ENCODE peak calls at places on chromosome 1, in seven cellular contexts. E, S, X, F, Y, V and J are unnamed samples. For H3K4me1, the result is how much of the 10 kb centered on the place peaks cover.

GRCh38 chr1:237152506-237153335 is 110.7 kb downstream of the RYR2 start:
- DNase-seq in E (no peak), S (no peak), X (no peak), F (no peak), Y (no peak), V (no peak), J (no peak)

GRCh38 chr1:175262646-175263045 is 70.1 kb upstream of the KIAA0040 start:
- DNase-seq in E (no peak), S (no peak), X (no peak), F (no peak), Y (no peak), V (no peak), J (no peak)

GRCh38 chr1:107877092-107877491 is 87.9 kb downstream of the VAV3 start:
- DNase-seq in E (no peak), S (no peak), X (no peak), F (no peak), Y (no peak), V (no peak), J (no peak)

GRCh38 chr1:40708750-40709099 is 17.2 kb downstream of the NFYC start:
- DNase-seq in E (no peak), S (no peak), X (no peak), F (peak), Y (no peak), V (no peak), J (no peak)

GRCh38 chr1:93925206-93925605 is 16.0 kb upstream of the GCLM start:
- DNase-seq in E (no peak), S (no peak), X (no peak), F (no peak), Y (no peak), V (no peak), J (no peak)

GRCh38 chr1:159239551-159240220 is 35.0 kb downstream of the ACKR1 start:
- DNase-seq in E (peak), S (no peak), X (no peak), F (no peak), Y (no peak), V (no peak), J (no peak)

GRCh38 chr1:150498342-150498741 is 9.6 kb upstream of the ECM1 start:
- DNase-seq in E (no peak), S (peak), X (no peak), F (no peak), Y (no peak), V (no peak), J (no peak)

GRCh38 chr1:109341944-109342925 is 35.4 kb upstream of the MYBPHL start:
- DNase-seq in E (peak), S (no peak), X (no peak), F (no peak), Y (no peak), V (no peak), J (no peak)

GRCh38 chr1:23664837-23665795 is 26.5 kb upstream of the RPL11 start:
- DNase-seq in E (peak), S (no peak), X (no peak), F (peak), Y (no peak), V (no peak), J (no peak)

GRCh38 chr1:93827128-93827527 is 51.9 kb downstream of the DNTTIP2 start:
- DNase-seq in E (no peak), S (no peak), X (no peak), F (no peak), Y (no peak), V (no peak), J (no peak)

GRCh38 chr1:78047631-78048030 is 1.9 kb downstream of the GIPC2 start:
- DNase-seq in E (peak), S (no peak), X (no peak), F (no peak), Y (no peak), V (no peak), J (no peak)

GRCh38 chr1:152954436-152954835 is 7.4 kb downstream of the SPRR5 start:
- DNase-seq in E (no peak), S (no peak), X (no peak), F (no peak), Y (no peak), V (no peak), J (no peak)

GRCh38 chr1:201898240-201898894 is 9.7 kb downstream of the SHISA4 start:
- DNase-seq in E (no peak), S (no peak), X (no peak), F (no peak), Y (no peak), V (peak), J (no peak)

GRCh38 chr1:239270509-239270908 is 115.9 kb upstream of the CHRM3 start:
- DNase-seq in E (no peak), S (no peak), X (no peak), F (no peak), Y (no peak), V (no peak), J (no peak)

GRCh38 chr1:183896466-183897026 is 91.6 kb downstream of the RGL1 start:
- DNase-seq in E (no peak), S (no peak), X (no peak), F (no peak), Y (no peak), V (no peak), J (no peak)

GRCh38 chr1:67880056-67880601 is 46.9 kb upstream of the GNG12 start:
- DNase-seq in E (peak), S (no peak), X (no peak), F (no peak), Y (no peak), V (no peak), J (no peak)

GRCh38 chr1:1421147-1421906 is at the start of gene ANKRD65:
- DNase-seq in E (no peak), S (peak), X (no peak), F (no peak), Y (no peak), V (peak), J (no peak)

GRCh38 chr1:111161843-111162242 is 21.8 kb downstream of the CEPT1 start:
- DNase-seq in E (no peak), S (no peak), X (no peak), F (no peak), Y (no peak), V (no peak), J (no peak)

GRCh38 chr1:30887485-30888315 is 20.9 kb downstream of the SDC3 start:
- DNase-seq in E (no peak), S (no peak), X (no peak), F (no peak), Y (no peak), V (no peak), J (no peak)

GRCh38 chr1:4489486-4489885 is 164.9 kb upstream of the AJAP1 start:
- DNase-seq in E (no peak), S (no peak), X (no peak), F (no peak), Y (no peak), V (no peak), J (no peak)

GRCh38 chr1:1434812-1435093 is 737 bp upstream of the VWA1 start:
- DNase-seq in E (no peak), S (no peak), X (peak), F (no peak), Y (no peak), V (no peak), J (no peak)

GRCh38 chr1:179575497-179576314 is at the start of gene NPHS2:
- DNase-seq in E (no peak), S (no peak), X (no peak), F (peak), Y (no peak), V (no peak), J (no peak)

GRCh38 chr1:247647864-247648263 is 31.7 kb downstream of the OR13G1 start:
- DNase-seq in E (no peak), S (no peak), X (no peak), F (no peak), Y (no peak), V (no peak), J (no peak)

GRCh38 chr1:147072371-147073061 is 99.8 kb downstream of the PRKAB2 start:
- DNase-seq in E (no peak), S (no peak), X (no peak), F (peak), Y (no peak), V (peak), J (no peak)

GRCh38 chr1:12810691-12811408 is 19.7 kb downstream of the PRAMEF1 start:
- DNase-seq in E (no peak), S (no peak), X (no peak), F (no peak), Y (no peak), V (no peak), J (no peak)

GRCh38 chr1:154726903-154727302 is 118.9 kb upstream of the ADAR start:
- DNase-seq in E (no peak), S (no peak), X (no peak), F (no peak), Y (no peak), V (no peak), J (no peak)

GRCh38 chr1:93556291-93556690 is 108.4 kb downstream of the FNBP1L start:
- DNase-seq in E (no peak), S (no peak), X (no peak), F (no peak), Y (no peak), V (no peak), J (no peak)

GRCh38 chr1:80349218-80349617 is 1342.7 kb upstream of the ADGRL4 start:
- DNase-seq in E (no peak), S (no peak), X (no peak), F (no peak), Y (no peak), V (no peak), J (no peak)

GRCh38 chr1:1185101-1185765 is 11.6 kb downstream of the TTLL10 start:
- DNase-seq in E (no peak), S (peak), X (no peak), F (no peak), Y (no peak), V (peak), J (no peak)

GRCh38 chr1:92065042-92065441 is 10.2 kb downstream of the SETSIP start:
- DNase-seq in E (no peak), S (no peak), X (no peak), F (no peak), Y (no peak), V (no peak), J (no peak)

GRCh38 chr1:47438321-47439150 is 692 bp downstream of the FOXD2 start:
- DNase-seq in E (no peak), S (peak), X (peak), F (no peak), Y (no peak), V (no peak), J (peak)

GRCh38 chr1:42942444-42942843 is 16.2 kb downstream of the SLC2A1 start:
- DNase-seq in E (no peak), S (no peak), X (no peak), F (no peak), Y (no peak), V (no peak), J (no peak)

GRCh38 chr1:225941220-225941948 is at the start of gene LEFTY2:
- DNase-seq in E (no peak), S (no peak), X (no peak), F (peak), Y (no peak), V (peak), J (no peak)

GRCh38 chr1:199759268-199759724 is 268.2 kb upstream of the NR5A2 start:
- DNase-seq in E (peak), S (no peak), X (no peak), F (no peak), Y (no peak), V (no peak), J (no peak)

GRCh38 chr1:44831516-44831915 is 11.5 kb downstream of the PTCH2 start:
- DNase-seq in E (no peak), S (no peak), X (no peak), F (no peak), Y (no peak), V (no peak), J (no peak)

GRCh38 chr1:83692524-83693336 is 306.2 kb downstream of the TTLL7 start:
- DNase-seq in E (peak), S (no peak), X (no peak), F (peak), Y (no peak), V (no peak), J (no peak)
- H3K4me3 ChIP-seq in E (peak), S (peak), X (peak), F (peak), Y (peak), V (peak), J (peak)

GRCh38 chr1:156245451-156246232 is 2.2 kb downstream of the PAQR6 start:
- DNase-seq in E (peak), S (peak), X (no peak), F (no peak), Y (no peak), V (no peak), J (peak)
- H3K4me1 ChIP-seq in E (under half), S (under half), X (under half), F (under half), Y (under half), V (under half), J (under half)

GRCh38 chr1:8410791-8411190 is 92.9 kb downstream of the SLC45A1 start:
- DNase-seq in E (no peak), S (no peak), X (no peak), F (no peak), Y (no peak), V (no peak), J (no peak)
- H3K4me3 ChIP-seq in E (no peak), S (no peak), X (no peak), F (no peak), Y (no peak), V (no peak), J (no peak)

DNA sequence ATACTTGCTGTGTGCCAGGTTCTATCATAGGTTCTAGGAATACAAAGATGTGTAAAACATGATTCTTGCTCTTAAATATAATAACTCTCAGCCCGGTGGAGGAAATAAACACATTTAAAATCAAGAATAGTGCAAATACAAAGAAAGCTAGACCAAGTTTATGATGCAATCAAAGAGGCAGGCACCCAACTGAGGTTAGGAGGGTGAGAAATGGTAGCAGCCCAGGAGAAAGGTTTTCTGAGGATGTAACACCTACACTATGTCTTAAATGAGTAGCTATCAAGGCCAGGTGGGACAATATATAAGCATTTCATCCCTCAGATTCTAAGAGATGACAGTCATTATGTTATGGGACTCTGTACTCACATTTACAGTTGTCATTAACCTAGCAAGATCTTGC is 9.7 kb upstream of the PIGC start:
- DNase-seq in E (no peak), S (no peak), X (no peak), F (no peak), Y (no peak), V (no peak), J (no peak)
- H3K4me1 ChIP-seq in E (under half), S (under half), X (under half), F (under half), Y (under half), V (under half), J (under half)

GRCh38 chr1:59151387-59151761 is 145.5 kb upstream of the FGGY start:
- DNase-seq in E (no peak), S (no peak), X (no peak), F (no peak), Y (no peak), V (no peak), J (no peak)

GRCh38 chr1:59154406-59154805 is 142.5 kb upstream of the FGGY start:
- DNase-seq in E (no peak), S (no peak), X (no peak), F (no peak), Y (no peak), V (no peak), J (no peak)

GRCh38 chr1:59149435-59149834 is 147.5 kb upstream of the FGGY start:
- DNase-seq in E (no peak), S (no peak), X (no peak), F (no peak), Y (no peak), V (no peak), J (no peak)

GRCh38 chr1:59151860-59152259 is 145.0 kb upstream of the FGGY start:
- DNase-seq in E (no peak), S (no peak), X (no peak), F (no peak), Y (no peak), V (no peak), J (no peak)

DNA sequence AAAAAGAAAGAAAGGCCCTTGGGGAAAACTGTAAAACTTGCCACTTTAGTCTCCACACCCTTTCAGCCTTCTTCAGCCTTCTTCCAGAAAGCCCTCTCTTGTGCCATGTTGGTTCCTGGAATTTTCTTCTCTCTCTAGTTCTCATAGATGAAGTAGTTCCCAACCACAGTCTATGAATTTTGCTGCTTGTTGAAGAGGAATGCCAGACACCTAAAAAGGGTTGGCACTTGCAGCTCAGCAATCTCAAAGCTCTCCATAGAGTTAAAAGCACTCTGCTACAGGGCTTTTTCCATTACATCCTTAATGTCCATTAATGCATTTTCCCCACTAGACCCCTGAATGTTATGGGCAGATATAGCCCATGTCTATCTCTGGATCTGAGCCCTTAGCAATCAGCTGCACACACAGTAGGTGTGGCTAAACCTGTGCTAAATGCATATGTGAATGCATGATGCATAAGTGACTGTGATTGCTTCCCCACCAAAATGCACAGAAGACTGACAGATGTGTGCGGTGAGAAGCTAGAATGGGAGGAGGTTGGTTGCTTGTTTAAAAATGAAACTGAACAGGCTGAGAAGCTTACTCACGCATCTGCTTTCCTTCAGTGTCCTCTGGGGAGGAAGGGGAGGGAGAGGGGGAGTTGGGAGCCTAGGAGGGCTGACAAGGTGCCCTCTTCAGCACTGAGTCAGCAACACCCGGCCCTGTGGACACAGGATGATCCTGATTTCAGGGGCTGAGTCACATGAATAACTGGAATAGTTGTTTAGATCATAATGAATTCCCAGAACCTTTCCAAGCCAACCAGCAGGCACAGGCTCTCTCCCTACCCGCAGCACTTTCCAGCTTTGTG is 146.1 kb upstream of the FGGY start:
- DNase-seq in E (peak), S (no peak), X (peak), F (peak), Y (no peak), V (peak), J (no peak)
- H3K4me3 ChIP-seq in E (no peak), S (no peak), X (peak), F (no peak), Y (no peak), V (peak), J (no peak)

GRCh38 chr1:173744651-173745050 is 29.9 kb downstream of the KLHL20 start:
- DNase-seq in E (no peak), S (no peak), X (no peak), F (no peak), Y (no peak), V (no peak), J (no peak)
- H3K4me1 ChIP-seq in E (under half), S (under half), X (under half), F (under half), Y (under half), V (under half), J (under half)

DNA sequence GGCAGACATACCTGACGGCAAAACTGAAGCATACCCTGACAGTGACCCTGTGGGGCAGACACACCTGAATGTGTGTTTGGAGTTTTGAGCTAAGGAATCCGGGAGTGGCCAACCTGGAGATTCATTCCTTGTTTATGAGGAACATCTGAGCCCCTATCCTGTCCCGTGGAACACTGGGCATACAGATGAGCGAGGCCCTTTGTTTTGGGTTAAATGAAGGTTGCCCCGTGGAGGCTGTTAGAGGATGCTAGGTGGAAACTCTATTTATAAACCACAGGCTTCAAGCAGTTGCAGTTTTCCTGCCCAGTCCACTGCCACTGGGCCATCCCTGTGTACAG is 18.1 kb downstream of the GALNT2 start:
- DNase-seq in E (no peak), S (no peak), X (no peak), F (no peak), Y (no peak), V (no peak), J (no peak)
- H3K4me3 ChIP-seq in E (no peak), S (no peak), X (no peak), F (no peak), Y (no peak), V (no peak), J (no peak)

GRCh38 chr1:203473781-203474305 is 1.8 kb upstream of the PRELP start:
- DNase-seq in E (no peak), S (no peak), X (peak), F (no peak), Y (no peak), V (peak), J (no peak)

GRCh38 chr1:203475012-203475981 is at the start of gene PRELP:
- DNase-seq in E (no peak), S (no peak), X (peak), F (peak), Y (no peak), V (peak), J (no peak)

GRCh38 chr1:203470240-203470639 is 5.4 kb upstream of the PRELP start:
- DNase-seq in E (no peak), S (no peak), X (peak), F (no peak), Y (no peak), V (peak), J (no peak)

GRCh38 chr1:203473281-203473680 is 2.3 kb upstream of the PRELP start:
- DNase-seq in E (no peak), S (no peak), X (peak), F (no peak), Y (no peak), V (peak), J (no peak)

DNA sequence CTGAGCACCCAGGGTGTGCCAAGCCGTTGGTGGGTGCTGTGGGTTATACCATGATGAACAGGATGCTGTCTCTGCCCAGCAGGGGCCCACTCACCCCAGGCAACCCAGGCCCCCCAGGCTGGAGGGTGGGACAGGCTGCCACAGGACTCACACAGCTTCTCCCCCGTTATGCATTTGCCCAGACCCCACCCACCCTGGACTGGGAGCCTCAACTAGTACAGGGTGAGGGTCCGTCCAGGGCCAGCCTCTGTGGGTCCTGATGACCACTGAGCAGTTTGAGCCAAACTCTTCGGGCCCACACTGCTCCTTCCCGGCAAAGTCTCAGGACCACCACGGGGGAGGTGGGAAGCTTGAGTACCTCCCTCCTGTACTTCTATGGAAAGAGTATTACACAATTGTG is 3.8 kb upstream of the PRELP start:
- DNase-seq in E (no peak), S (no peak), X (peak), F (no peak), Y (no peak), V (peak), J (no peak)
- H3K4me1 ChIP-seq in E (under half), S (under half), X (under half), F (under half), Y (under half), V (under half), J (under half)